ENCODE peak calls at places on chromosomes 6 and 20, in six cellular contexts. G is transverse colon, H is suprapubic skin, B is Peyer's patch, U is pancreas, V is body of pancreas. N is an unnamed sample.
A peak's percentile ranks its signal among the peaks of the same experiment; 100 is the strongest.

GRCh38 chr20:2652724-2653510 is 485 bp downstream of the NOP56 start:
- DNase-seq in G (peak; percentile 12), H (peak; percentile 74), B (no peak), U (no peak), V (no peak), N (no peak)

GRCh38 chr6:143110572-143110971 is 49.9 kb downstream of the AIG1 start:
- DNase-seq in G (no peak), H (no peak), B (no peak), U (no peak), V (no peak), N (no peak)

GRCh38 chr20:21101453-21102251 is 4.5 kb downstream of the LINC00237 start:
- DNase-seq in G (no peak), H (no peak), B (no peak), U (no peak), V (peak; percentile 20), N (no peak)

GRCh38 chr6:165963750-165964149 is 203.9 kb downstream of the TBXT start:
- DNase-seq in G (no peak), H (no peak), B (no peak), U (no peak), V (no peak), N (no peak)

GRCh38 chr20:62235001-62235776 is 3.1 kb upstream of the OSBPL2 start:
- DNase-seq in G (no peak), H (no peak), B (no peak), U (peak; percentile 59), V (peak; percentile 46), N (no peak)

GRCh38 chr20:48684501-48685041 is 143.2 kb downstream of the PREX1 start:
- DNase-seq in G (peak; percentile 39), H (no peak), B (no peak), U (peak; percentile 51), V (peak; percentile 70), N (no peak)

GRCh38 chr6:141388666-141389065 is 744.1 kb upstream of the GJE1 start:
- DNase-seq in G (no peak), H (no peak), B (no peak), U (no peak), V (no peak), N (no peak)

GRCh38 chr6:27623103-27623502 is 150.2 kb upstream of the ZNF184 start:
- DNase-seq in G (no peak), H (no peak), B (no peak), U (no peak), V (no peak), N (no peak)

GRCh38 chr6:137767931-137768690 is 98.9 kb upstream of the TNFAIP3 start:
- DNase-seq in G (no peak), H (no peak), B (no peak), U (no peak), V (peak; percentile 20), N (no peak)

GRCh38 chr6:27687154-27688013 is 214.5 kb upstream of the ZNF184 start:
- DNase-seq in G (peak; percentile 83), H (peak; percentile 75), B (peak; percentile 91), U (peak; percentile 28), V (peak; percentile 61), N (peak; percentile 78)

GRCh38 chr6:35955071-35955470 is 34.2 kb upstream of the SRPK1 start:
- DNase-seq in G (no peak), H (no peak), B (no peak), U (no peak), V (no peak), N (no peak)

GRCh38 chr20:60586417-60587105 is 628.3 kb downstream of the CDH26 start:
- DNase-seq in G (no peak), H (no peak), B (no peak), U (no peak), V (no peak), N (no peak)

GRCh38 chr6:90286884-90287488 is 9.7 kb downstream of the BACH2 start:
- DNase-seq in G (peak; percentile 36), H (no peak), B (peak; percentile 76), U (no peak), V (peak; percentile 25), N (no peak)

GRCh38 chr6:119096683-119097310 is 18.3 kb upstream of the FAM184A start:
- DNase-seq in G (peak; percentile 38), H (peak; percentile 76), B (no peak), U (peak; percentile 58), V (peak; percentile 78), N (peak; percentile 79)

GRCh38 chr20:61543086-61543485 is 291.0 kb downstream of the CDH4 start:
- DNase-seq in G (no peak), H (no peak), B (no peak), U (no peak), V (no peak), N (no peak)

GRCh38 chr20:39282619-39283092 is 320.5 kb downstream of the DHX35 start:
- DNase-seq in G (peak; percentile 14), H (no peak), B (no peak), U (peak; percentile 62), V (peak; percentile 71), N (no peak)

GRCh38 chr20:44745560-44746366 is at the start of gene KCNK15:
- DNase-seq in G (peak; percentile 34), H (no peak), B (peak; percentile 66), U (peak; percentile 29), V (peak; percentile 28), N (no peak)

GRCh38 chr20:25250508-25250907 is 2.6 kb downstream of the PYGB start:
- DNase-seq in G (peak; percentile 8), H (no peak), B (no peak), U (no peak), V (no peak), N (no peak)

GRCh38 chr20:43665466-43666176 is 1.3 kb upstream of the MYBL2 start:
- DNase-seq in G (no peak), H (no peak), B (no peak), U (no peak), V (no peak), N (no peak)

GRCh38 chr6:149842331-149842730 is 21.8 kb downstream of the LRP11 start:
- DNase-seq in G (no peak), H (no peak), B (no peak), U (no peak), V (no peak), N (no peak)

GRCh38 chr20:46121531-46121930 is 3.4 kb downstream of the CD40 start:
- DNase-seq in G (no peak), H (no peak), B (no peak), U (no peak), V (no peak), N (no peak)

GRCh38 chr20:36998652-36999051 is 47.1 kb upstream of the SAMHD1 start:
- DNase-seq in G (no peak), H (no peak), B (no peak), U (no peak), V (no peak), N (no peak)

GRCh38 chr20:19779634-19780033 is 21.6 kb downstream of the RIN2 start:
- DNase-seq in G (no peak), H (no peak), B (no peak), U (no peak), V (no peak), N (no peak)

GRCh38 chr6:13709698-13710551 is 1.7 kb downstream of the RANBP9 start:
- DNase-seq in G (no peak), H (no peak), B (no peak), U (no peak), V (no peak), N (no peak)

GRCh38 chr6:14165091-14165490 is 47.5 kb downstream of the CD83 start:
- DNase-seq in G (no peak), H (no peak), B (no peak), U (no peak), V (no peak), N (no peak)

GRCh38 chr6:62740596-62740995 is 454.6 kb upstream of the KHDRBS2 start:
- DNase-seq in G (no peak), H (no peak), B (no peak), U (no peak), V (no peak), N (no peak)
- H3K27ac ChIP-seq in G (no peak overlapping the region), H (no peak overlapping the region), B (no peak overlapping the region), U (no peak overlapping the region), V (no peak overlapping the region), N (no peak overlapping the region)

GRCh38 chr20:32231245-32231644 is 23.6 kb downstream of the POFUT1 start:
- DNase-seq in G (no peak), H (no peak), B (no peak), U (no peak), V (no peak), N (no peak)

GRCh38 chr20:32229351-32229750 is 21.7 kb downstream of the POFUT1 start:
- DNase-seq in G (no peak), H (no peak), B (no peak), U (no peak), V (no peak), N (no peak)

GRCh38 chr20:32227316-32227715 is 19.6 kb downstream of the POFUT1 start:
- DNase-seq in G (peak; percentile 64), H (no peak), B (no peak), U (no peak), V (no peak), N (no peak)

GRCh38 chr20:32230707-32231106 is 23.0 kb downstream of the POFUT1 start:
- DNase-seq in G (no peak), H (no peak), B (no peak), U (no peak), V (no peak), N (no peak)

GRCh38 chr20:32227744-32228688 is 20.3 kb downstream of the POFUT1 start:
- DNase-seq in G (peak; percentile 88), H (no peak), B (peak; percentile 89), U (peak; percentile 57), V (peak; percentile 69), N (no peak)
- H3K4me3 ChIP-seq in G (no peak overlapping the region), H (no peak overlapping the region), B (peak overlapping the region; percentile 9), U (no peak overlapping the region), V (no peak overlapping the region), N (no peak overlapping the region)

GRCh38 chr6:47698342-47698787 is at the start of gene ADGRF4:
- DNase-seq in G (peak; percentile 37), H (no peak), B (peak; percentile 69), U (no peak), V (no peak), N (no peak)

GRCh38 chr6:47700051-47700450 is 1.7 kb downstream of the ADGRF4 start:
- DNase-seq in G (no peak), H (no peak), B (no peak), U (no peak), V (no peak), N (no peak)

GRCh38 chr6:47700596-47700995 is 2.2 kb downstream of the ADGRF4 start:
- DNase-seq in G (no peak), H (no peak), B (no peak), U (no peak), V (no peak), N (no peak)

GRCh38 chr6:47701374-47701773 is 3.0 kb downstream of the ADGRF4 start:
- DNase-seq in G (no peak), H (no peak), B (no peak), U (no peak), V (no peak), N (no peak)

GRCh38 chr6:47697925-47698324 is 455 bp upstream of the ADGRF4 start:
- DNase-seq in G (no peak), H (no peak), B (no peak), U (no peak), V (no peak), N (no peak)
- H3K27ac ChIP-seq in G (no peak overlapping the region), H (peak overlapping the region; percentile 65), B (no peak overlapping the region), U (no peak overlapping the region), V (no peak overlapping the region), N (no peak overlapping the region)

DNA sequence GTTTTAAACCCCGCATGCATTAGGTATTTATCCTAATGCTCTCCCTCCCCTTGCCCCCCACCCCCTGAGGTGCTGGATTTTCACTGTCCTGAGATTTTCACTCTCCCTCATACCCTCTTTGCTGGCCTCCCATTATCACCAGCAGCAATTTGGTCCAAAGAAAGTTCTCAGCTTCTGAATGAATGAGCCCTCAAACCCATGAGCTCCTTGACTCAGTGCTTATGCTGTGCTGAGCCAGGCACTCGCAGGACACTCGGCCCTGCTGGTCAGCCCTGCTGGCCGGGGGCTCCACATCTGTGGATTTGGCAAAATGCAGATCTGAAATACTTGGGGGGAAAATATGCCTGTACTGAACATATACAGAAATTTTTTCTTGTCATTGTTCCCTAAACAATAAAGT is 153.2 kb upstream of the QKI start:
- DNase-seq in G (no peak), H (no peak), B (no peak), U (no peak), V (no peak), N (no peak)
- H3K4me3 ChIP-seq in G (no peak overlapping the region), H (no peak overlapping the region), B (no peak overlapping the region), U (no peak overlapping the region), V (no peak overlapping the region), N (no peak overlapping the region)

N was measured in coronary artery.